ENCODE peak calls at places on chromosome 22, in five cellular contexts. D is HEK293T; O is astrocyte of the spinal cord; L is LoVo; E is stimulated activated CD8-positive, alpha-beta memory T cell treated with anti-CD3 and anti-CD28 coated beads, Interleukin-7, amount 100 ng/mL, for 1 hour. V is an unnamed sample.

GRCh38 chr22:35476341-35476740 is 64.3 kb upstream of the RASD2 start:
- DNase-seq in D (no peak), O (peak; percentile 38), L (no peak), E (no peak), V (no peak)

GRCh38 chr22:46062971-46063631 is 86.1 kb upstream of the WNT7B start:
- DNase-seq in D (no peak), O (no peak), L (peak; percentile 2), E (no peak), V (no peak)

GRCh38 chr22:50503475-50504145 is 3.9 kb downstream of the LMF2 start:
- DNase-seq in D (no peak), O (no peak), L (no peak), E (no peak), V (no peak)

GRCh38 chr22:32364210-32364609 is 6.5 kb downstream of the RFPL3 start:
- DNase-seq in D (no peak), O (no peak), L (no peak), E (no peak), V (no peak)

GRCh38 chr22:29214232-29214631 is 8.5 kb downstream of the EMID1 start:
- DNase-seq in D (no peak), O (no peak), L (no peak), E (no peak), V (no peak)

GRCh38 chr22:36399473-36399780 is 11.7 kb upstream of the MYH9 start:
- DNase-seq in D (no peak), O (no peak), L (peak; percentile 77), E (no peak), V (no peak)

GRCh38 chr22:31866918-31867317 is 77.4 kb upstream of the YWHAH start:
- DNase-seq in D (no peak), O (no peak), L (no peak), E (no peak), V (no peak)

GRCh38 chr22:42270178-42270511 is 308 bp downstream of the TCF20 start:
- DNase-seq in D (no peak), O (no peak), L (no peak), E (no peak), V (peak; percentile 22)

GRCh38 chr22:22745225-22746060 is 101.0 kb downstream of the GGTLC2 start:
- DNase-seq in D (peak; percentile 55), O (no peak), L (no peak), E (no peak), V (peak; percentile 43)

GRCh38 chr22:19046719-19047609 is 75.2 kb downstream of the DGCR2 start:
- DNase-seq in D (no peak), O (no peak), L (no peak), E (no peak), V (no peak)

GRCh38 chr22:35517207-35517606 is 23.4 kb upstream of the RASD2 start:
- DNase-seq in D (no peak), O (no peak), L (no peak), E (no peak), V (no peak)

GRCh38 chr22:31829505-31829904 is 75.7 kb downstream of the DEPDC5 start:
- DNase-seq in D (no peak), O (peak; percentile 89), L (peak; percentile 59), E (no peak), V (no peak)

GRCh38 chr22:29605236-29605850 is 1.9 kb downstream of the NF2 start:
- DNase-seq in D (no peak), O (no peak), L (no peak), E (no peak), V (no peak)